ENCODE peak calls at places on chromosome 15, in ten cellular contexts. O, N, C, I, T, V, M, Q, D and X are unnamed samples.

GRCh38 chr15:22961661-22962221 is 18.4 kb downstream of the CYFIP1 start:
- DNase-seq in O (no peak), N (peak; percentile 41), C (no peak), I (no peak), T (no peak), V (peak; percentile 7), M (peak; percentile 71), Q (no peak), D (no peak), X (no peak)

GRCh38 chr15:69793783-69794451 is 303.8 kb downstream of the TLE3 start:
- DNase-seq in O (no peak), N (no peak), C (no peak), I (no peak), T (no peak), V (no peak), M (no peak), Q (no peak), D (no peak), X (no peak)

GRCh38 chr15:69909719-69910444 is 187.8 kb downstream of the TLE3 start:
- DNase-seq in O (no peak), N (no peak), C (no peak), I (no peak), T (no peak), V (no peak), M (no peak), Q (no peak), D (peak; percentile 3), X (no peak)

GRCh38 chr15:25624504-25625172 is 185.8 kb upstream of the UBE3A start:
- DNase-seq in O (no peak), N (no peak), C (no peak), I (no peak), T (no peak), V (no peak), M (no peak), Q (no peak), D (no peak), X (peak; percentile 51)

GRCh38 chr15:48059786-48060185 is 61.0 kb upstream of the SLC24A5 start:
- DNase-seq in O (peak; percentile 68), N (peak; percentile 14), C (peak; percentile 27), I (peak; percentile 61), T (no peak), V (no peak), M (no peak), Q (no peak), D (no peak), X (peak; percentile 25)

GRCh38 chr15:48722764-48723661 is 77.5 kb upstream of the FBN1 start:
- DNase-seq in O (no peak), N (peak; percentile 94), C (no peak), I (no peak), T (no peak), V (no peak), M (no peak), Q (no peak), D (peak; percentile 62), X (no peak)

GRCh38 chr15:57969355-57969754 is 96.2 kb downstream of the ALDH1A2 start:
- DNase-seq in O (no peak), N (no peak), C (no peak), I (no peak), T (no peak), V (no peak), M (no peak), Q (no peak), D (no peak), X (no peak)

GRCh38 chr15:101060576-101061551 is 141.7 kb downstream of the LRRK1 start:
- DNase-seq in O (peak; percentile 13), N (no peak), C (no peak), I (no peak), T (no peak), V (peak; percentile 50), M (no peak), Q (no peak), D (no peak), X (no peak)

GRCh38 chr15:45378149-45378912 is at the start of gene GATM:
- DNase-seq in O (peak; percentile 80), N (peak; percentile 83), C (peak; percentile 73), I (peak; percentile 85), T (peak; percentile 71), V (peak; percentile 90), M (peak; percentile 85), Q (no peak), D (no peak), X (peak; percentile 92)
- TF ChIP-seq POLR2A in O (no peak), N (no peak), C (peak; percentile 9), I (peak; percentile 72), T (peak; percentile 92), V (no peak), M (peak; percentile 90), Q (no peak), D (no peak), X (peak; percentile 95)

DNA sequence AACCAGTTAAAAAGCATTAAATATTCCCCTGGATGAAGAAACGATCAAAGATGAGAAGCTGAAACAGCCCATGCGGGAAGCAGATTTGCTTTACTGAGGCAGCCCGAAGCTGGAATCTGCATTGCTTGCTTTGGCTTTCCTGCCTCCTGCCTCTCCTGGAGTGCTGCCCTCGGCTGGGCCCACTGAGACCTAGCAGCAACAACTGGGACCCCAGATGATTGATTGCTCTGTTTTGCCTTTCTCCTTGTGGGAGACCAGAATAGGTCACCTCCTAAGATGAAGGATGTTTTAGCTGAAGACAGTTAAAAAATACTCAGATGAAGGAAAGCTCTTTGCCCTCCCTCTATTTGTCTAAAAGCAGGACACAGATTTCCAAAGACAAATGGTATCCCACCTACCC is 38.7 kb upstream of the RASGRP1 start:
- DNase-seq in O (no peak), N (no peak), C (no peak), I (no peak), T (no peak), V (no peak), M (no peak), Q (no peak), D (no peak), X (no peak)
- H3K27me3 ChIP-seq in O (peaks cover 3% of the 10 kb centered on the region), N (peaks cover 66% of the 10 kb centered on the region), C (no peaks in the 10 kb centered on the region), I (no peaks in the 10 kb centered on the region), T (no peaks in the 10 kb centered on the region), V (no peaks in the 10 kb centered on the region), M (no peaks in the 10 kb centered on the region), Q (no peaks in the 10 kb centered on the region), D (peaks cover 37% of the 10 kb centered on the region), X (no peaks in the 10 kb centered on the region)

GRCh38 chr15:31258260-31258659 is 68.4 kb upstream of the KLF13 start:
- DNase-seq in O (no peak), N (no peak), C (no peak), I (no peak), T (no peak), V (no peak), M (no peak), Q (no peak), D (no peak), X (no peak)

GRCh38 chr15:31255732-31256384 is 70.8 kb upstream of the KLF13 start:
- DNase-seq in O (no peak), N (no peak), C (no peak), I (no peak), T (no peak), V (no peak), M (no peak), Q (no peak), D (no peak), X (no peak)

GRCh38 chr15:31256385-31257265 is 70.0 kb upstream of the KLF13 start:
- DNase-seq in O (no peak), N (no peak), C (no peak), I (no peak), T (no peak), V (no peak), M (no peak), Q (no peak), D (no peak), X (peak; percentile 19)

GRCh38 chr15:31255176-31255510 is 71.5 kb upstream of the KLF13 start:
- DNase-seq in O (no peak), N (no peak), C (no peak), I (no peak), T (no peak), V (no peak), M (no peak), Q (no peak), D (no peak), X (no peak)

DNA sequence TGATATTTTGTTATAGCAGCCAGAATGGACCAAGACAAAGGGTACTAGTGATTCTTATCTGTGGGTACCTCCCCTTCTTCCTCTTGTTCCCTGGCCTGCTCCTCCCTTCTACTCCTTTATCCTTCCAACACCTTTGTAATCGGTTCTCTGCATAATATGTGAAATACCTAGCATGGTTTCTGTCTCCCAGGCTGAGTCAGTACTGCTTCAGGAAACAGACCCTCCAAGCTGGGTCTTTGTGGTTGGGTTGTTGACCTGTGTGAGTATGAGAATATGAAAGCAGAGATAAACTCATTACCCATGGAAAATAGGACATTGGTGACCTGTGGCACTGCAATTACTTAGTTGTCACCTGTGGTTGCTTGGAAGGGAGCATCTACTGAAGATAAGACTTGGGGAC is 69.3 kb upstream of the KLF13 start:
- DNase-seq in O (no peak), N (no peak), C (no peak), I (no peak), T (no peak), V (no peak), M (no peak), Q (no peak), D (no peak), X (no peak)
- TF ChIP-seq POLR2A in O (no peak), N (no peak), C (no peak), I (no peak), T (no peak), V (no peak), M (no peak), Q (no peak), D (no peak), X (no peak)

GRCh38 chr15:77640615-77641014 is 7.9 kb upstream of the LINGO1 start:
- DNase-seq in O (no peak), N (no peak), C (no peak), I (no peak), T (no peak), V (no peak), M (no peak), Q (no peak), D (no peak), X (no peak)

GRCh38 chr15:77643764-77644163 is 11.1 kb upstream of the LINGO1 start:
- DNase-seq in O (no peak), N (no peak), C (no peak), I (no peak), T (no peak), V (no peak), M (no peak), Q (no peak), D (no peak), X (no peak)

GRCh38 chr15:77639431-77639830 is 6.7 kb upstream of the LINGO1 start:
- DNase-seq in O (no peak), N (no peak), C (no peak), I (no peak), T (no peak), V (no peak), M (no peak), Q (no peak), D (no peak), X (no peak)

GRCh38 chr15:77642793-77643430 is 10.2 kb upstream of the LINGO1 start:
- DNase-seq in O (no peak), N (peak; percentile 7), C (no peak), I (no peak), T (no peak), V (no peak), M (no peak), Q (peak; percentile 9), D (no peak), X (no peak)

DNA sequence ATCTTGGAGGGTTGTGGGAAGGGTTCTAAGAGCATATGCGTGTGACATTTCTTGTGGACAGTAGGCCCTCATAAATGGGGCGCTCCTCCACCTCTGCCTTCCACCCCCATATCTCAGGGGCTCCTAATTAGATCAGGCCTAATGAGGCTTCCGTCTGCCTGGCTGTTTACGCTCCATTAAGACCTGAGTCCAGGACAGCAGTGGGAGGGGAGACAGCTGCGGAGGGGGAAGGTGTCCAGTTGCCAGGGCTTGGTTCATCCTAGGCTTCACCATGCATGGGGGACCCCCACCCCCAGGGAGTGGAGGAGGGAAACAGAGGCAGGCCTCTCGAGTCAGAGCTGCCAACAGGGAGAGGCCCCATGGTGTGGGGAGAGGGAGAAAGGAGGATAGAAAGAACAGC is 9.3 kb upstream of the LINGO1 start:
- DNase-seq in O (no peak), N (no peak), C (no peak), I (no peak), T (no peak), V (no peak), M (no peak), Q (no peak), D (no peak), X (no peak)
- H3K27me3 ChIP-seq in O (peaks cover 60% of the 10 kb centered on the region), N (peaks cover 64% of the 10 kb centered on the region), C (no peaks in the 10 kb centered on the region), I (no peaks in the 10 kb centered on the region), T (no peaks in the 10 kb centered on the region), V (peaks cover 26% of the 10 kb centered on the region), M (no peaks in the 10 kb centered on the region), Q (no peaks in the 10 kb centered on the region), D (no peaks in the 10 kb centered on the region), X (peaks cover 7% of the 10 kb centered on the region)